ENCODE peak calls at places on chromosomes 7 and 10, in five cellular contexts. V, F, N, O and X are unnamed samples.

GRCh38 chr7:107746006-107746405 is 2.1 kb downstream of the CBLL1 start:
- DNase-seq in N (no peak), F (no peak), O (no peak), V (no peak), X (no peak)

GRCh38 chr10:102994551-102995295 is 76.6 kb downstream of the CNNM2 start:
- DNase-seq in F (no peak), N (no peak), V (no peak), O (no peak), X (no peak)

GRCh38 chr10:33143160-33143728 is 185.2 kb upstream of the ITGB1 start:
- DNase-seq in V (no peak), N (no peak), O (no peak), F (no peak), X (no peak)

GRCh38 chr7:142024547-142024946 is 28.9 kb downstream of the MGAM start:
- DNase-seq in N (no peak), F (no peak), V (no peak), O (no peak), X (no peak)

GRCh38 chr7:3888096-3888495 is 587.0 kb downstream of the SDK1 start:
- DNase-seq in F (no peak), V (no peak), O (no peak), N (no peak), X (no peak)

GRCh38 chr10:4883079-4883739 is 57.2 kb downstream of the AKR1E2 start:
- DNase-seq in V (no peak), F (no peak), N (no peak), O (no peak), X (no peak)

GRCh38 chr7:155355176-155355575 is 57.5 kb downstream of the INSIG1 start:
- DNase-seq in O (no peak), F (no peak), N (no peak), V (no peak), X (no peak)

GRCh38 chr7:50812847-50813475 is 30.3 kb upstream of the GRB10 start:
- DNase-seq in N (no peak), F (no peak), V (no peak), O (peak; percentile 54), X (peak; percentile 47)